ENCODE peak calls at places on chromosomes 6 and 20, in eight cellular contexts. Q is GM18507; D is brain microvascular endothelial cell; Y is activated CD8-positive, alpha-beta memory T cell treated with anti-CD3 and anti-CD28 coated beads for 4 hours; R is progenitor cell of endocrine pancreas; V is caudate nucleus; B is NCI-H2029 treated with DMSO at 0.1 percent for 48 hours; C is thyroid gland. S is an unnamed sample.

GRCh38 chr6:164273491-164273890 is 859.0 kb downstream of the QKI start:
- DNase-seq in B (no peak), V (no peak), Y (no peak), D (no peak), Q (no peak), C (no peak), R (no peak), S (no peak)

GRCh38 chr6:99016355-99016754 is 68.6 kb upstream of the FBXL4 start:
- DNase-seq in Y (no peak), R (no peak), D (peak), B (no peak), Q (no peak), C (no peak), V (no peak), S (peak)

GRCh38 chr20:9439806-9440205 is 74.6 kb upstream of the LAMP5 start:
- DNase-seq in V (no peak), Q (no peak), Y (no peak), D (no peak), R (no peak), B (no peak), C (no peak), S (no peak)

GRCh38 chr6:148758492-148758891 is 11.7 kb downstream of the UST start:
- DNase-seq in V (peak), Q (no peak), R (no peak), Y (no peak), B (no peak), D (no peak), C (no peak), S (no peak)

GRCh38 chr6:28269492-28269891 is 2.5 kb downstream of the ZSCAN26 start:
- DNase-seq in C (no peak), B (no peak), Q (no peak), Y (no peak), R (no peak), D (peak), V (no peak), S (peak)

GRCh38 chr6:10976571-10976970 is 67.5 kb downstream of the ELOVL2 start:
- DNase-seq in D (no peak), C (no peak), R (no peak), Q (no peak), Y (no peak), V (no peak), B (no peak), S (no peak)

GRCh38 chr6:45783716-45784115 is 231.9 kb downstream of the CLIC5 start:
- DNase-seq in C (no peak), R (no peak), D (no peak), B (no peak), Y (no peak), V (no peak), Q (no peak), S (no peak)

GRCh38 chr20:32806356-32806755 is 13.4 kb upstream of the MAPRE1 start:
- DNase-seq in V (no peak), R (no peak), D (no peak), C (no peak), Q (no peak), B (no peak), Y (no peak), S (no peak)

GRCh38 chr20:362271-363254 is 15.7 kb downstream of the NRSN2 start:
- DNase-seq in R (no peak), Q (no peak), B (peak), Y (no peak), V (peak), C (peak), D (peak), S (peak)

GRCh38 chr20:20199338-20200160 is 147.2 kb downstream of the CFAP61 start:
- DNase-seq in Y (no peak), V (no peak), C (no peak), D (no peak), Q (no peak), B (no peak), R (no peak), S (no peak)

GRCh38 chr6:2492686-2493523 is 247.5 kb upstream of the GMDS start:
- DNase-seq in Q (no peak), Y (no peak), V (no peak), C (no peak), B (no peak), D (no peak), R (no peak), S (no peak)

GRCh38 chr20:14928083-14928482 is 590.7 kb upstream of the FLRT3 start:
- DNase-seq in C (no peak), R (no peak), V (no peak), Q (no peak), Y (no peak), B (peak), D (no peak), S (no peak)

GRCh38 chr6:34393191-34393967 is 910 bp upstream of the NUDT3 start:
- DNase-seq in R (no peak), D (no peak), Y (no peak), V (no peak), Q (no peak), C (no peak), B (no peak), S (no peak)

GRCh38 chr6:82441047-82441770 is 77.6 kb downstream of the TPBG start:
- DNase-seq in C (no peak), R (no peak), B (peak), Q (no peak), Y (no peak), V (no peak), D (no peak), S (no peak)

GRCh38 chr6:148869589-148869988 is 122.8 kb downstream of the UST start:
- DNase-seq in Q (no peak), C (no peak), Y (no peak), R (no peak), B (no peak), D (peak), V (no peak), S (peak)

GRCh38 chr6:110041149-110041548 is 63.0 kb downstream of the GPR6 start:
- DNase-seq in D (no peak), R (no peak), Y (no peak), C (no peak), V (no peak), Q (no peak), B (no peak), S (no peak)

GRCh38 chr6:52162940-52163908 is 23.0 kb upstream of the IL17A start:
- DNase-seq in B (peak), C (no peak), Q (no peak), R (no peak), D (no peak), Y (no peak), V (no peak), S (no peak)

GRCh38 chr6:85416049-85416448 is 33.8 kb upstream of the NT5E start:
- DNase-seq in V (no peak), C (no peak), Y (no peak), Q (no peak), B (no peak), D (no peak), R (no peak), S (peak)

GRCh38 chr20:11117808-11118528 is 444.2 kb upstream of the JAG1 start:
- DNase-seq in V (no peak), Q (no peak), Y (no peak), D (peak), C (no peak), R (no peak), B (no peak), S (peak)

GRCh38 chr20:896626-897025 is 19.5 kb downstream of the ANGPT4 start:
- DNase-seq in B (no peak), C (no peak), D (peak), V (no peak), Q (no peak), Y (no peak), R (no peak), S (no peak)

GRCh38 chr6:36284359-36284758 is 14.5 kb downstream of the PNPLA1 start:
- DNase-seq in V (no peak), D (no peak), Q (no peak), C (no peak), Y (no peak), R (no peak), B (no peak), S (no peak)

GRCh38 chr6:15378864-15379263 is 133.0 kb downstream of the JARID2 start:
- DNase-seq in C (no peak), R (no peak), Y (no peak), Q (no peak), D (peak), V (no peak), B (no peak), S (no peak)

GRCh38 chr6:1393641-1394283 is 4.4 kb downstream of the FOXF2 start:
- DNase-seq in R (no peak), V (no peak), B (no peak), Q (no peak), D (no peak), C (no peak), Y (no peak), S (no peak)

GRCh38 chr20:55200317-55200716 is 724.9 kb downstream of the DOK5 start:
- DNase-seq in V (no peak), D (no peak), C (no peak), B (no peak), Y (no peak), Q (no peak), R (no peak), S (no peak)